ENCODE peak calls at places on chromosomes 11 and 22, in six cellular contexts. M, W, X, Z, V and J are unnamed samples.

GRCh38 chr11:95715777-95716241 is 73.8 kb downstream of the FAM76B start:
- DNase-seq in M (peak; percentile 61), W (no peak), X (no peak), Z (no peak), V (peak; percentile 89), J (no peak)

GRCh38 chr11:22666700-22667439 is 459 bp downstream of the GAS2 start:
- DNase-seq in M (peak; percentile 54), W (peak; percentile 12), X (no peak), Z (no peak), V (no peak), J (peak; percentile 64)

GRCh38 chr11:133007020-133007584 is 525.2 kb downstream of the OPCML start:
- DNase-seq in M (no peak), W (no peak), X (no peak), Z (no peak), V (no peak), J (no peak)

GRCh38 chr11:73158356-73159051 is 16.4 kb upstream of the FCHSD2 start:
- DNase-seq in M (peak; percentile 80), W (no peak), X (peak; percentile 40), Z (no peak), V (no peak), J (no peak)

GRCh38 chr22:19986410-19987341 is 29.9 kb downstream of the ARVCF start:
- DNase-seq in M (peak; percentile 75), W (peak; percentile 73), X (peak; percentile 89), Z (peak; percentile 71), V (no peak), J (peak; percentile 91)

GRCh38 chr11:96079691-96080090 is 155.8 kb upstream of the MTMR2 start:
- DNase-seq in M (no peak), W (no peak), X (no peak), Z (no peak), V (no peak), J (no peak)

GRCh38 chr22:21026783-21027692 is 5.3 kb downstream of the SLC7A4 start:
- DNase-seq in M (peak; percentile 77), W (peak; percentile 14), X (no peak), Z (no peak), V (no peak), J (no peak)

GRCh38 chr11:63132985-63133775 is 10.8 kb downstream of the SLC22A24 start:
- DNase-seq in M (no peak), W (no peak), X (no peak), Z (no peak), V (no peak), J (no peak)

GRCh38 chr22:37014835-37015586 is 4.2 kb downstream of the TST start:
- DNase-seq in M (no peak), W (no peak), X (no peak), Z (no peak), V (no peak), J (no peak)

GRCh38 chr11:45930031-45930794 is 7.8 kb downstream of the LARGE2 start:
- DNase-seq in M (no peak), W (peak; percentile 40), X (peak; percentile 63), Z (no peak), V (peak; percentile 88), J (peak; percentile 66)

GRCh38 chr11:28529046-28529445 is 420.9 kb downstream of the METTL15 start:
- DNase-seq in M (peak; percentile 36), W (no peak), X (no peak), Z (no peak), V (no peak), J (no peak)

GRCh38 chr11:65776196-65776595 is 4.6 kb downstream of the AP5B1 start:
- DNase-seq in M (peak; percentile 75), W (no peak), X (peak; percentile 63), Z (no peak), V (no peak), J (no peak)

GRCh38 chr11:84316866-84317560 is 1030.8 kb upstream of the CCDC90B start:
- DNase-seq in M (peak; percentile 35), W (no peak), X (no peak), Z (no peak), V (no peak), J (peak; percentile 76)

GRCh38 chr11:62108017-62108750 is 15.6 kb upstream of the INCENP start:
- DNase-seq in M (peak; percentile 82), W (peak; percentile 44), X (no peak), Z (no peak), V (peak; percentile 11), J (peak; percentile 22)

GRCh38 chr22:37184816-37185541 is 3.1 kb downstream of the C1QTNF6 start:
- DNase-seq in M (no peak), W (no peak), X (no peak), Z (no peak), V (no peak), J (no peak)

GRCh38 chr11:72856551-72857342 is 42.5 kb downstream of the ATG16L2 start:
- DNase-seq in M (peak; percentile 75), W (no peak), X (no peak), Z (no peak), V (no peak), J (no peak)

GRCh38 chr11:118530683-118531596 is at the start of gene TMEM25:
- DNase-seq in M (peak; percentile 34), W (peak; percentile 67), X (peak; percentile 83), Z (peak; percentile 62), V (no peak), J (peak; percentile 82)

GRCh38 chr11:3866836-3867208 is 11.4 kb downstream of the STIM1 start:
- DNase-seq in M (no peak), W (no peak), X (no peak), Z (no peak), V (no peak), J (no peak)

GRCh38 chr11:111439905-111440304 is 60.8 kb upstream of the POU2AF1 start:
- DNase-seq in M (no peak), W (no peak), X (peak; percentile 18), Z (no peak), V (no peak), J (no peak)

GRCh38 chr11:118476676-118477075 is 40.4 kb downstream of the KMT2A start:
- DNase-seq in M (no peak), W (no peak), X (no peak), Z (no peak), V (no peak), J (no peak)

GRCh38 chr11:104891135-104891534 is 7.1 kb downstream of the CASP12 start:
- DNase-seq in M (no peak), W (no peak), X (no peak), Z (no peak), V (no peak), J (no peak)

GRCh38 chr22:46233231-46233630 is 16.9 kb downstream of the CDPF1 start:
- DNase-seq in M (no peak), W (no peak), X (peak; percentile 76), Z (no peak), V (no peak), J (peak; percentile 80)

DNA sequence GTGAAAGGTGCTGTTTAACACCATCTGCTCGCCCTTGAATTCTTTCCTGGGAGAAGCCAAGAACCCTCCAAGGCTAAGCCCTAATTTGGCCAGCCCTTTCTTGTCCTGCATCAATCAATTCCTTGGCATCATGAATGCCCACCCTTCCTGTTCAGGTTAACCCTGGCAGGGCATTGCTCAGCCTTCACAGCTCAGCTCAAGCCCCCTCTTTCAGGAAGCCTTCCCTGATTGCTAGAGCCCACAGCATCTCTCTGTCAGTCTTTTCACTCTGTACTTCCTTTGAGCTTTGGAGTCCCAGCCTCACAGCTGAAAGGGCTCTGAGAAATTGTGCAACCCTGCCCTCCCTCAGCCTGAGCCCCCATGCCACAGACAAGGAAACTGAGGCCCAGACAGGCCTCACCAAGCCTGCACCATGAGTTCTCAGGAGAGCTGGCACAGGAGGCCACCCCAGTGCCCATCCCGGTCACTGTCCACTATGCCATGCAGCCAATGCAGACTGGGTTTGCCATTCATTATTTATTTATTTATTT is 16.9 kb downstream of the RPL3 start:
- DNase-seq in M (no peak), W (no peak), X (no peak), Z (no peak), V (no peak), J (no peak)
- H3K4me1 ChIP-seq in M (peaks cover 12% of the 10 kb centered on the region), W (peaks cover 48% of the 10 kb centered on the region), X (peaks cover 19% of the 10 kb centered on the region), Z (peaks cover 18% of the 10 kb centered on the region), V (peaks cover 18% of the 10 kb centered on the region), J (peaks cover 5% of the 10 kb centered on the region)

GRCh38 chr11:123357990-123358827 is 71.9 kb upstream of the GRAMD1B start:
- DNase-seq in M (peak; percentile 27), W (no peak), X (no peak), Z (no peak), V (peak; percentile 34), J (peak; percentile 57)
- TF ChIP-seq CTCF in M (peak; percentile 24), W (no peak), X (no peak), Z (no peak), V (peak; percentile 20), J (peak; percentile 47)

GRCh38 chr11:82999232-82999631 is 72.5 kb downstream of the RAB30 start:
- DNase-seq in M (no peak), W (no peak), X (no peak), Z (no peak), V (no peak), J (no peak)
- H3K4me1 ChIP-seq in M (no peaks in the 10 kb centered on the region), W (no peaks in the 10 kb centered on the region), X (peaks cover 64% of the 10 kb centered on the region), Z (peaks cover 5% of the 10 kb centered on the region), V (peaks cover 41% of the 10 kb centered on the region), J (peaks cover 23% of the 10 kb centered on the region)

GRCh38 chr11:20022363-20023081 is 137.8 kb downstream of the DBX1 start:
- DNase-seq in M (peak; percentile 79), W (no peak), X (no peak), Z (no peak), V (no peak), J (no peak)

GRCh38 chr11:20021771-20022362 is 138.4 kb downstream of the DBX1 start:
- DNase-seq in M (peak; percentile 11), W (no peak), X (no peak), Z (no peak), V (no peak), J (no peak)

GRCh38 chr11:20025331-20025840 is 134.9 kb downstream of the DBX1 start:
- DNase-seq in M (no peak), W (no peak), X (no peak), Z (no peak), V (no peak), J (no peak)

GRCh38 chr11:20023082-20023426 is 137.2 kb downstream of the DBX1 start:
- DNase-seq in M (no peak), W (no peak), X (no peak), Z (no peak), V (no peak), J (no peak)

GRCh38 chr11:20024172-20024935 is 135.9 kb downstream of the DBX1 start:
- DNase-seq in M (no peak), W (no peak), X (no peak), Z (no peak), V (no peak), J (no peak)
- TF ChIP-seq CTCF in M (no peak), W (no peak), X (no peak), Z (no peak), V (no peak), J (no peak)

GRCh38 chr22:38474003-38474607 is 6.2 kb downstream of the KDELR3 start:
- DNase-seq in M (no peak), W (no peak), X (no peak), Z (no peak), V (no peak), J (no peak)

GRCh38 chr22:38467904-38468760 is at the start of gene KDELR3:
- DNase-seq in M (peak; percentile 85), W (peak; percentile 71), X (peak; percentile 80), Z (peak; percentile 56), V (no peak), J (peak; percentile 63)

GRCh38 chr22:38468761-38469305 is 937 bp downstream of the KDELR3 start:
- DNase-seq in M (no peak), W (no peak), X (no peak), Z (no peak), V (no peak), J (no peak)

GRCh38 chr22:38469306-38469781 is 1.4 kb downstream of the KDELR3 start:
- DNase-seq in M (no peak), W (no peak), X (no peak), Z (no peak), V (no peak), J (no peak)

GRCh38 chr22:38471237-38471636 is 3.3 kb downstream of the KDELR3 start:
- DNase-seq in M (no peak), W (no peak), X (no peak), Z (no peak), V (no peak), J (no peak)
- H3K4me1 ChIP-seq in M (no peaks in the 10 kb centered on the region), W (peaks cover 11% of the 10 kb centered on the region), X (peaks cover 19% of the 10 kb centered on the region), Z (peaks cover 10% of the 10 kb centered on the region), V (no peaks in the 10 kb centered on the region), J (no peaks in the 10 kb centered on the region)